ENCODE peak calls at places on chromosome 11, in nine cellular contexts. M, Z, F, O, X, U, D, C and J are unnamed samples.

GRCh38 chr11:75347781-75348613 is 3.5 kb downstream of the ARRB1 start:
- DNase-seq in M (no peak), C (no peak), U (no peak), X (peak), D (no peak), O (peak), Z (no peak), F (no peak), J (no peak)

GRCh38 chr11:20596629-20597129 is 2.7 kb upstream of the SLC6A5 start:
- DNase-seq in M (no peak), F (no peak), O (no peak), U (no peak), Z (no peak), C (no peak), X (no peak), D (no peak), J (no peak)

GRCh38 chr11:45590743-45591142 is 74.7 kb downstream of the CHST1 start:
- DNase-seq in M (peak), F (no peak), X (peak), O (no peak), Z (no peak), D (no peak), U (no peak), C (no peak), J (no peak)

GRCh38 chr11:32307449-32307848 is 127.9 kb downstream of the WT1 start:
- DNase-seq in O (no peak), C (no peak), X (no peak), Z (no peak), F (peak), M (no peak), D (no peak), U (no peak), J (no peak)

GRCh38 chr11:70510106-70510505 is 111.8 kb downstream of the CTTN start:
- DNase-seq in C (no peak), Z (no peak), U (no peak), F (no peak), M (no peak), O (no peak), D (no peak), X (no peak), J (no peak)

GRCh38 chr11:47161134-47161854 is 15.4 kb downstream of the ARFGAP2 start:
- DNase-seq in O (peak), D (no peak), C (peak), M (peak), F (peak), X (peak), U (peak), Z (peak), J (peak)

GRCh38 chr11:114762437-114762836 is 84.1 kb downstream of the NXPE2 start:
- DNase-seq in M (no peak), Z (no peak), D (peak), X (peak), F (peak), U (no peak), C (peak), O (peak), J (peak)

GRCh38 chr11:123235117-123235686 is 40.2 kb upstream of the CLMP start:
- DNase-seq in F (peak), D (peak), Z (peak), O (peak), U (peak), X (no peak), C (peak), M (peak), J (peak)

GRCh38 chr11:75852406-75853017 is 37.5 kb downstream of the UVRAG start:
- DNase-seq in X (no peak), F (no peak), O (no peak), Z (no peak), C (no peak), U (no peak), M (no peak), D (no peak), J (no peak)

GRCh38 chr11:112212710-112213109 is 13.5 kb upstream of the PTS start:
- DNase-seq in U (no peak), F (no peak), C (no peak), X (no peak), D (no peak), Z (no peak), O (no peak), M (no peak), J (no peak)

GRCh38 chr11:46529086-46529905 is 64.5 kb downstream of the AMBRA1 start:
- DNase-seq in C (peak), Z (peak), U (peak), M (peak), F (peak), O (peak), X (peak), D (peak), J (peak)

GRCh38 chr11:57116654-57117053 is 65.1 kb upstream of the LRRC55 start:
- DNase-seq in X (peak), U (no peak), D (peak), O (no peak), F (peak), C (peak), M (no peak), Z (no peak), J (peak)

GRCh38 chr11:65879622-65880021 is at the start of gene CTSW:
- DNase-seq in C (no peak), X (no peak), D (no peak), O (no peak), M (no peak), Z (peak), U (no peak), F (no peak), J (no peak)

GRCh38 chr11:36160115-36160514 is 129.1 kb downstream of the COMMD9 start:
- DNase-seq in C (no peak), F (no peak), M (no peak), D (peak), U (no peak), O (no peak), X (no peak), Z (no peak), J (no peak)

GRCh38 chr11:64038500-64038899 is 2.8 kb downstream of the FLRT1 start:
- DNase-seq in C (no peak), D (no peak), M (no peak), O (no peak), X (no peak), F (no peak), Z (no peak), U (no peak), J (no peak)

GRCh38 chr11:110833033-110833484 is 120.8 kb upstream of the ARHGAP20 start:
- DNase-seq in U (no peak), C (no peak), Z (no peak), F (no peak), D (no peak), M (no peak), O (no peak), X (peak), J (no peak)

GRCh38 chr11:111119751-111120150 is 125.8 kb upstream of the POU2AF2 start:
- DNase-seq in C (no peak), U (no peak), Z (no peak), M (no peak), F (no peak), X (no peak), O (no peak), D (no peak), J (no peak)

GRCh38 chr11:69239320-69240040 is 54.5 kb upstream of the MYEOV start:
- DNase-seq in M (no peak), O (no peak), U (no peak), D (no peak), Z (no peak), F (no peak), C (no peak), X (no peak), J (no peak)

GRCh38 chr11:48066881-48067800 is 86.8 kb downstream of the PTPRJ start:
- DNase-seq in O (no peak), M (no peak), Z (no peak), U (no peak), D (no peak), F (no peak), C (no peak), X (peak), J (no peak)

GRCh38 chr11:65078151-65078550 is 5.7 kb downstream of the CDCA5 start:
- DNase-seq in O (no peak), X (peak), F (peak), C (peak), Z (peak), D (no peak), M (no peak), U (peak), J (peak)

GRCh38 chr11:81707881-81708280 is 1025.8 kb downstream of the FAM181B start:
- DNase-seq in C (peak), M (no peak), X (no peak), O (no peak), Z (no peak), D (no peak), F (no peak), U (no peak), J (no peak)

GRCh38 chr11:122691751-122692150 is 36.2 kb downstream of the UBASH3B start:
- DNase-seq in C (no peak), X (no peak), F (no peak), O (no peak), D (no peak), M (no peak), U (no peak), Z (no peak), J (no peak)

GRCh38 chr11:59012106-59012941 is 73.0 kb downstream of the GLYATL1 start:
- DNase-seq in C (no peak), D (no peak), Z (no peak), X (no peak), M (no peak), O (no peak), F (no peak), U (no peak), J (no peak)

GRCh38 chr11:87463486-87464102 is 425.9 kb downstream of the TMEM135 start:
- DNase-seq in M (no peak), U (no peak), X (peak), O (no peak), Z (no peak), D (no peak), C (no peak), F (peak), J (peak)

GRCh38 chr11:77127969-77128691 is at the start of gene MYO7A:
- DNase-seq in Z (no peak), O (no peak), U (no peak), D (peak), F (no peak), C (no peak), X (no peak), M (peak), J (no peak)

GRCh38 chr11:46743693-46744339 is 24.8 kb downstream of the F2 start:
- DNase-seq in M (no peak), Z (no peak), O (no peak), D (no peak), F (no peak), U (no peak), X (no peak), C (no peak), J (no peak)

GRCh38 chr11:114318361-114318760 is 22.2 kb downstream of the NNMT start:
- DNase-seq in D (no peak), U (no peak), Z (no peak), M (no peak), X (no peak), F (no peak), O (no peak), C (no peak), J (no peak)